ENCODE peak calls at places on chromosomes 1 and 21, in nine cellular contexts. X, W, D, E, J, G, I, N and Z are unnamed samples.

GRCh38 chr1:26079178-26079563 is 11.7 kb upstream of the TRIM63 start:
- DNase-seq in X (no peak), G (no peak), D (no peak), E (no peak), I (no peak), W (no peak), N (no peak), J (no peak), Z (no peak)

GRCh38 chr21:36104306-36105300 is 30.3 kb upstream of the CBR3 start:
- DNase-seq in D (no peak), G (peak), W (peak), J (peak), X (no peak), E (peak), I (peak), N (no peak), Z (peak)

GRCh38 chr1:15758953-15759661 is 512 bp downstream of the FBLIM1 start:
- DNase-seq in J (peak), N (no peak), G (peak), D (no peak), I (no peak), W (peak), X (no peak), E (no peak), Z (no peak)

GRCh38 chr1:59985901-59986735 is 59.5 kb upstream of the CYP2J2 start:
- DNase-seq in G (no peak), N (no peak), E (no peak), W (no peak), X (no peak), I (no peak), D (no peak), J (no peak), Z (no peak)

GRCh38 chr1:76379506-76379905 is 305.0 kb downstream of the ST6GALNAC3 start:
- DNase-seq in W (no peak), G (no peak), J (no peak), I (no peak), D (no peak), N (no peak), E (no peak), X (no peak), Z (no peak)

GRCh38 chr1:8560611-8561544 is 243.0 kb downstream of the SLC45A1 start:
- DNase-seq in E (no peak), W (no peak), X (no peak), N (peak), I (no peak), J (no peak), D (no peak), G (peak), Z (peak)

GRCh38 chr1:75469586-75470173 is 141.2 kb downstream of the SLC44A5 start:
- DNase-seq in G (no peak), I (no peak), J (no peak), W (no peak), E (no peak), D (no peak), N (no peak), X (no peak), Z (no peak)

GRCh38 chr1:183807549-183808168 is 2.7 kb downstream of the RGL1 start:
- DNase-seq in N (no peak), D (peak), J (no peak), G (peak), W (no peak), X (no peak), E (no peak), I (no peak), Z (no peak)

GRCh38 chr1:229029644-229030235 is 241.2 kb upstream of the RAB4A start:
- DNase-seq in J (no peak), I (no peak), X (no peak), W (no peak), E (no peak), D (no peak), G (no peak), N (no peak), Z (no peak)

GRCh38 chr1:19643113-19643512 is 998 bp upstream of the NBL1 start:
- DNase-seq in D (no peak), G (peak), J (no peak), E (no peak), W (no peak), X (no peak), I (no peak), N (no peak), Z (peak)

GRCh38 chr1:104132386-104132973 is 382.8 kb downstream of the AMY1C start:
- DNase-seq in X (no peak), I (no peak), W (no peak), J (peak), G (no peak), E (no peak), D (no peak), N (peak), Z (peak)

GRCh38 chr1:206754011-206754410 is 16.6 kb upstream of the IL19 start:
- DNase-seq in J (no peak), I (no peak), X (no peak), N (no peak), D (no peak), G (peak), E (no peak), W (no peak), Z (no peak)

GRCh38 chr1:172845865-172846264 is 187.0 kb downstream of the FASLG start:
- DNase-seq in D (no peak), W (no peak), E (no peak), X (no peak), G (no peak), J (no peak), I (no peak), N (no peak), Z (no peak)

GRCh38 chr1:42639116-42639515 is 19.1 kb upstream of the PPIH start:
- DNase-seq in X (no peak), J (no peak), G (no peak), D (no peak), N (no peak), E (no peak), W (no peak), I (no peak), Z (no peak)